ENCODE peak calls at places on chromosomes 3 and 15, in eight cellular contexts. L is NCI-H2171; M is aorta; C is RWPE1; J is activated CD4-positive, alpha-beta T cell treated with anti-CD3 and anti-CD28 coated beads, Interleukin-2, amount 50 U/mL, for 24 hours; Q is T-helper 17 cell; T is C1 segment of cervical spinal cord; I is AG09319. R is an unnamed sample.

GRCh38 chr15:92051726-92052125 is 198.2 kb downstream of the SLCO3A1 start:
- DNase-seq in L (no peak), M (no peak), C (no peak), J (no peak), Q (no peak), T (no peak), I (no peak), R (no peak)

GRCh38 chr3:197487911-197488391 is 67.8 kb downstream of the BDH1 start:
- DNase-seq in L (no peak), M (peak), C (peak), J (no peak), Q (no peak), T (peak), I (no peak), R (peak)

GRCh38 chr3:59425371-59425770 is 375.5 kb upstream of the CFAP20DC start:
- DNase-seq in L (no peak), M (no peak), C (peak), J (no peak), Q (no peak), T (no peak), I (peak), R (no peak)

GRCh38 chr3:51024765-51025681 is 350.3 kb downstream of the DOCK3 start:
- DNase-seq in L (peak), M (peak), C (no peak), J (peak), Q (peak), T (no peak), I (no peak), R (no peak)

GRCh38 chr3:134090031-134090430 is 60.3 kb upstream of the SLCO2A1 start:
- DNase-seq in L (no peak), M (no peak), C (no peak), J (no peak), Q (no peak), T (no peak), I (no peak), R (no peak)

GRCh38 chr3:128787256-128788253 is 61.6 kb downstream of the RAB7A start:
- DNase-seq in L (no peak), M (no peak), C (peak), J (peak), Q (peak), T (no peak), I (no peak), R (no peak)

GRCh38 chr15:98442379-98442833 is 205.9 kb upstream of the IGF1R start:
- DNase-seq in L (peak), M (no peak), C (peak), J (peak), Q (peak), T (no peak), I (peak), R (peak)

GRCh38 chr3:180284331-180285110 is 247.8 kb upstream of the PEX5L start:
- DNase-seq in L (no peak), M (no peak), C (no peak), J (no peak), Q (no peak), T (no peak), I (no peak), R (no peak)

GRCh38 chr3:168002786-168003368 is 92.8 kb downstream of the GOLIM4 start:
- DNase-seq in L (no peak), M (no peak), C (peak), J (no peak), Q (no peak), T (no peak), I (no peak), R (no peak)

GRCh38 chr3:185935465-185936263 is 2.1 kb downstream of the TRA2B start:
- DNase-seq in L (no peak), M (no peak), C (no peak), J (no peak), Q (no peak), T (no peak), I (no peak), R (no peak)

GRCh38 chr15:65375871-65376552 is 1.8 kb downstream of the IGDCC3 start:
- DNase-seq in L (no peak), M (no peak), C (no peak), J (no peak), Q (no peak), T (no peak), I (no peak), R (no peak)

GRCh38 chr15:29127506-29128430 is 141.9 kb downstream of the NSMCE3 start:
- DNase-seq in L (no peak), M (peak), C (no peak), J (no peak), Q (no peak), T (no peak), I (no peak), R (no peak)